ENCODE peak calls at places on chromosome 1, in seven cellular contexts. Q is neural crest cell, Z is GM23248, I is fibroblast of mammary gland, T is AG08395, U is cardiac septum, C is NCI-H345. L is an unnamed sample.

GRCh38 chr1:12690156-12690555 is 25.8 kb upstream of the AADACL3 start:
- DNase-seq in Q (no peak), Z (no peak), I (no peak), T (no peak), U (no peak), C (no peak), L (no peak)

GRCh38 chr1:209045326-209046057 is 538.0 kb upstream of the CAMK1G start:
- DNase-seq in Q (no peak), Z (peak; percentile 43), I (no peak), T (peak; percentile 22), U (no peak), C (no peak), L (no peak)

GRCh38 chr1:202837746-202838145 is 27.0 kb downstream of the PCAT6 start:
- DNase-seq in Q (peak; percentile 39), Z (no peak), I (no peak), T (no peak), U (no peak), C (no peak), L (no peak)

GRCh38 chr1:225817611-225818061 is 7.7 kb downstream of the EPHX1 start:
- DNase-seq in Q (no peak), Z (peak; percentile 96), I (peak; percentile 93), T (peak; percentile 93), U (peak; percentile 83), C (no peak), L (peak; percentile 97)

GRCh38 chr1:201739492-201740085 is 89.4 kb upstream of the IPO9 start:
- DNase-seq in Q (peak; percentile 49), Z (peak; percentile 82), I (no peak), T (no peak), U (peak; percentile 81), C (peak; percentile 74), L (no peak)

GRCh38 chr1:119373465-119373864 is 4.9 kb downstream of the HAO2 start:
- DNase-seq in Q (no peak), Z (peak; percentile 79), I (peak; percentile 54), T (peak; percentile 39), U (no peak), C (no peak), L (no peak)

GRCh38 chr1:182978158-182978853 is 25.3 kb upstream of the SHCBP1L start:
- DNase-seq in Q (no peak), Z (no peak), I (no peak), T (no peak), U (no peak), C (no peak), L (no peak)

GRCh38 chr1:210373878-210374599 is 45.3 kb downstream of the HHAT start:
- DNase-seq in Q (peak; percentile 33), Z (peak; percentile 88), I (peak; percentile 97), T (peak; percentile 75), U (no peak), C (peak; percentile 21), L (peak; percentile 73)

GRCh38 chr1:152386940-152387339 is 27.1 kb downstream of the CRNN start:
- DNase-seq in Q (no peak), Z (peak; percentile 15), I (peak; percentile 15), T (no peak), U (no peak), C (no peak), L (no peak)

GRCh38 chr1:37473431-37474050 is 839 bp upstream of the ZC3H12A start:
- DNase-seq in Q (no peak), Z (peak; percentile 31), I (no peak), T (no peak), U (no peak), C (peak; percentile 9), L (no peak)

GRCh38 chr1:67682659-67683197 is 2.3 kb upstream of the GADD45A start:
- DNase-seq in Q (no peak), Z (peak; percentile 90), I (peak; percentile 81), T (peak; percentile 60), U (no peak), C (no peak), L (peak; percentile 29)

GRCh38 chr1:211828584-211829342 is 1.8 kb downstream of the LPGAT1 start:
- DNase-seq in Q (no peak), Z (peak; percentile 33), I (no peak), T (no peak), U (no peak), C (no peak), L (no peak)

GRCh38 chr1:173084292-173084691 is 33.6 kb upstream of the TNFSF18 start:
- DNase-seq in Q (no peak), Z (no peak), I (no peak), T (no peak), U (no peak), C (no peak), L (no peak)

GRCh38 chr1:160101717-160102522 is 3.5 kb upstream of the IGSF8 start:
- DNase-seq in Q (no peak), Z (peak; percentile 19), I (no peak), T (no peak), U (no peak), C (no peak), L (no peak)

GRCh38 chr1:57858740-57859139 is 434.9 kb upstream of the DAB1 start:
- DNase-seq in Q (no peak), Z (no peak), I (no peak), T (no peak), U (no peak), C (no peak), L (no peak)

GRCh38 chr1:217453816-217454215 is 177.1 kb downstream of the GPATCH2 start:
- DNase-seq in Q (no peak), Z (no peak), I (no peak), T (no peak), U (no peak), C (no peak), L (no peak)

GRCh38 chr1:101567582-101568189 is 330.9 kb downstream of the S1PR1 start:
- DNase-seq in Q (peak; percentile 41), Z (peak; percentile 59), I (peak; percentile 38), T (peak; percentile 19), U (no peak), C (peak; percentile 50), L (no peak)

GRCh38 chr1:47752560-47752959 is 244.6 kb downstream of the TRABD2B start:
- DNase-seq in Q (no peak), Z (no peak), I (no peak), T (no peak), U (peak; percentile 56), C (no peak), L (no peak)

GRCh38 chr1:64112281-64112680 is 91.1 kb upstream of the UBE2U start:
- DNase-seq in Q (no peak), Z (peak; percentile 90), I (peak; percentile 92), T (peak; percentile 85), U (no peak), C (no peak), L (peak; percentile 70)

GRCh38 chr1:33624261-33624990 is 152.0 kb downstream of the ZSCAN20 start:
- DNase-seq in Q (no peak), Z (no peak), I (no peak), T (no peak), U (no peak), C (no peak), L (no peak)

GRCh38 chr1:58165073-58165472 is 381.5 kb downstream of the OMA1 start:
- DNase-seq in Q (no peak), Z (peak; percentile 8), I (no peak), T (no peak), U (no peak), C (no peak), L (no peak)

GRCh38 chr1:12450090-12450764 is 167.8 kb downstream of the DHRS3 start:
- DNase-seq in Q (no peak), Z (no peak), I (no peak), T (no peak), U (no peak), C (no peak), L (no peak)

GRCh38 chr1:245609354-245609753 is 454.6 kb downstream of the KIF26B start:
- DNase-seq in Q (no peak), Z (no peak), I (no peak), T (no peak), U (no peak), C (no peak), L (no peak)

GRCh38 chr1:175576870-175577269 is 166.5 kb downstream of the TNR start:
- DNase-seq in Q (no peak), Z (no peak), I (no peak), T (no peak), U (no peak), C (no peak), L (no peak)

GRCh38 chr1:180821970-180822369 is 90.7 kb upstream of the KIAA1614 start:
- DNase-seq in Q (no peak), Z (no peak), I (no peak), T (no peak), U (no peak), C (no peak), L (no peak)

GRCh38 chr1:211951856-211952255 is 83.5 kb downstream of the INTS7 start:
- DNase-seq in Q (no peak), Z (peak; percentile 59), I (peak; percentile 79), T (peak; percentile 11), U (no peak), C (no peak), L (no peak)

GRCh38 chr1:212315907-212316306 is 30.7 kb downstream of the PPP2R5A start:
- DNase-seq in Q (no peak), Z (peak; percentile 41), I (peak; percentile 42), T (no peak), U (no peak), C (no peak), L (peak; percentile 27)

GRCh38 chr1:43981135-43981491 is 2.1 kb downstream of the B4GALT2 start:
- DNase-seq in Q (no peak), Z (no peak), I (no peak), T (no peak), U (no peak), C (no peak), L (no peak)

GRCh38 chr1:54814148-54814498 is 13.0 kb upstream of the TTC22 start:
- DNase-seq in Q (no peak), Z (no peak), I (no peak), T (no peak), U (no peak), C (no peak), L (no peak)

L was measured in fibroblast of gingiva.